ENCODE peak calls at places on chromosomes 3 and 15, in six cellular contexts. One of them, this sample, is unnamed.

GRCh38 chr15:33547876-33548275 is 237.1 kb downstream of the RYR3 start:
- DNase-seq in posterior cingulate gyrus: no peak
- DNase-seq in stimulated activated CD4-positive, alpha-beta T cell treated with anti-CD3 and anti-CD28 coated beads, TNF-alpha, amount 100 ng/mL, for 4 hours: no peak
- DNase-seq in fibroblast of the conjunctiva: no peak
- DNase-seq in neuronal stem cell: peak; percentile 58
- DNase-seq in K562: no peak
- DNase-seq in this sample: no peak

GRCh38 chr3:30614373-30614772 is 8.0 kb downstream of the TGFBR2 start:
- DNase-seq in posterior cingulate gyrus: no peak
- DNase-seq in stimulated activated CD4-positive, alpha-beta T cell treated with anti-CD3 and anti-CD28 coated beads, TNF-alpha, amount 100 ng/mL, for 4 hours: no peak
- DNase-seq in fibroblast of the conjunctiva: no peak
- DNase-seq in neuronal stem cell: no peak
- DNase-seq in K562: no peak
- DNase-seq in this sample: no peak

GRCh38 chr3:41652931-41653330 is 309.0 kb downstream of the ULK4 start:
- DNase-seq in posterior cingulate gyrus: no peak
- DNase-seq in stimulated activated CD4-positive, alpha-beta T cell treated with anti-CD3 and anti-CD28 coated beads, TNF-alpha, amount 100 ng/mL, for 4 hours: no peak
- DNase-seq in fibroblast of the conjunctiva: no peak
- DNase-seq in neuronal stem cell: no peak
- DNase-seq in K562: no peak
- DNase-seq in this sample: no peak

GRCh38 chr3:18438586-18438985 is 13.4 kb upstream of the SATB1 start:
- DNase-seq in posterior cingulate gyrus: peak; percentile 19
- DNase-seq in stimulated activated CD4-positive, alpha-beta T cell treated with anti-CD3 and anti-CD28 coated beads, TNF-alpha, amount 100 ng/mL, for 4 hours: peak; percentile 25
- DNase-seq in fibroblast of the conjunctiva: no peak
- DNase-seq in neuronal stem cell: no peak
- DNase-seq in K562: no peak
- DNase-seq in this sample: no peak

GRCh38 chr3:71680588-71680987 is 44.6 kb downstream of the EIF4E3 start:
- DNase-seq in posterior cingulate gyrus: no peak
- DNase-seq in stimulated activated CD4-positive, alpha-beta T cell treated with anti-CD3 and anti-CD28 coated beads, TNF-alpha, amount 100 ng/mL, for 4 hours: no peak
- DNase-seq in fibroblast of the conjunctiva: peak; percentile 6
- DNase-seq in neuronal stem cell: no peak
- DNase-seq in K562: no peak
- DNase-seq in this sample: no peak

GRCh38 chr3:38519000-38519399 is 22.9 kb downstream of the EXOG start:
- DNase-seq in posterior cingulate gyrus: no peak
- DNase-seq in stimulated activated CD4-positive, alpha-beta T cell treated with anti-CD3 and anti-CD28 coated beads, TNF-alpha, amount 100 ng/mL, for 4 hours: no peak
- DNase-seq in fibroblast of the conjunctiva: no peak
- DNase-seq in neuronal stem cell: no peak
- DNase-seq in K562: no peak
- DNase-seq in this sample: no peak

GRCh38 chr3:154151969-154152368 is 30.8 kb downstream of the ARHGEF26 start:
- DNase-seq in posterior cingulate gyrus: no peak
- DNase-seq in stimulated activated CD4-positive, alpha-beta T cell treated with anti-CD3 and anti-CD28 coated beads, TNF-alpha, amount 100 ng/mL, for 4 hours: no peak
- DNase-seq in fibroblast of the conjunctiva: no peak
- DNase-seq in neuronal stem cell: no peak
- DNase-seq in K562: no peak
- DNase-seq in this sample: no peak

GRCh38 chr3:187945374-187945773 is 200.1 kb upstream of the BCL6 start:
- DNase-seq in posterior cingulate gyrus: no peak
- DNase-seq in stimulated activated CD4-positive, alpha-beta T cell treated with anti-CD3 and anti-CD28 coated beads, TNF-alpha, amount 100 ng/mL, for 4 hours: no peak
- DNase-seq in fibroblast of the conjunctiva: no peak
- DNase-seq in neuronal stem cell: no peak
- DNase-seq in K562: no peak
- DNase-seq in this sample: no peak

GRCh38 chr3:180036678-180037455 is at the start of gene PEX5L:
- DNase-seq in posterior cingulate gyrus: peak; percentile 74
- DNase-seq in stimulated activated CD4-positive, alpha-beta T cell treated with anti-CD3 and anti-CD28 coated beads, TNF-alpha, amount 100 ng/mL, for 4 hours: no peak
- DNase-seq in fibroblast of the conjunctiva: no peak
- DNase-seq in neuronal stem cell: peak; percentile 83
- DNase-seq in K562: no peak
- DNase-seq in this sample: no peak

GRCh38 chr3:22377421-22377820 is 626.4 kb upstream of the ZNF385D start:
- DNase-seq in posterior cingulate gyrus: no peak
- DNase-seq in stimulated activated CD4-positive, alpha-beta T cell treated with anti-CD3 and anti-CD28 coated beads, TNF-alpha, amount 100 ng/mL, for 4 hours: no peak
- DNase-seq in fibroblast of the conjunctiva: no peak
- DNase-seq in neuronal stem cell: no peak
- DNase-seq in K562: no peak
- DNase-seq in this sample: peak; percentile 57

GRCh38 chr3:196486263-196486662 is 17.3 kb downstream of the RNF168 start:
- DNase-seq in posterior cingulate gyrus: no peak
- DNase-seq in stimulated activated CD4-positive, alpha-beta T cell treated with anti-CD3 and anti-CD28 coated beads, TNF-alpha, amount 100 ng/mL, for 4 hours: no peak
- DNase-seq in fibroblast of the conjunctiva: no peak
- DNase-seq in neuronal stem cell: no peak
- DNase-seq in K562: no peak
- DNase-seq in this sample: no peak

GRCh38 chr15:75508741-75509532 is 57.4 kb upstream of the SIN3A start:
- DNase-seq in posterior cingulate gyrus: no peak
- DNase-seq in stimulated activated CD4-positive, alpha-beta T cell treated with anti-CD3 and anti-CD28 coated beads, TNF-alpha, amount 100 ng/mL, for 4 hours: no peak
- DNase-seq in fibroblast of the conjunctiva: peak; percentile 48
- DNase-seq in neuronal stem cell: no peak
- DNase-seq in K562: peak; percentile 39
- DNase-seq in this sample: no peak

GRCh38 chr15:82999905-83000671 is 11.4 kb downstream of the C15orf40 start:
- DNase-seq in posterior cingulate gyrus: no peak
- DNase-seq in stimulated activated CD4-positive, alpha-beta T cell treated with anti-CD3 and anti-CD28 coated beads, TNF-alpha, amount 100 ng/mL, for 4 hours: no peak
- DNase-seq in fibroblast of the conjunctiva: peak; percentile 55
- DNase-seq in neuronal stem cell: peak; percentile 12
- DNase-seq in K562: peak; percentile 37
- DNase-seq in this sample: peak; percentile 27

This sample was measured in brain pericyte.